ENCODE peak calls at places on chromosomes 2 and 18, in nine cellular contexts. One of them, this sample, is unnamed.

GRCh38 chr2:157438907-157439791 is 4.7 kb downstream of the CYTIP start:
- DNase-seq in NCI-H2081: no peak
- DNase-seq in stimulated activated naive CD4-positive, alpha-beta T cell: no peak
- DNase-seq in mucosa of gallbladder: no peak
- DNase-seq in brain microvascular endothelial cell: no peak
- DNase-seq in kidney tubule cell: peak; percentile 14
- DNase-seq in posterior cingulate gyrus: no peak
- DNase-seq in hypothalamus: no peak
- DNase-seq in iris pigment epithelial cell: no peak
- DNase-seq in this sample: peak; percentile 60

GRCh38 chr2:148896116-148896515 is 21.1 kb downstream of the KIF5C start:
- DNase-seq in NCI-H2081: peak; percentile 16
- DNase-seq in stimulated activated naive CD4-positive, alpha-beta T cell: no peak
- DNase-seq in mucosa of gallbladder: no peak
- DNase-seq in brain microvascular endothelial cell: no peak
- DNase-seq in kidney tubule cell: no peak
- DNase-seq in posterior cingulate gyrus: no peak
- DNase-seq in hypothalamus: no peak
- DNase-seq in iris pigment epithelial cell: no peak
- DNase-seq in this sample: no peak

GRCh38 chr2:5987117-5987787 is 295.1 kb downstream of the SOX11 start:
- DNase-seq in NCI-H2081: no peak
- DNase-seq in stimulated activated naive CD4-positive, alpha-beta T cell: no peak
- DNase-seq in mucosa of gallbladder: no peak
- DNase-seq in brain microvascular endothelial cell: no peak
- DNase-seq in kidney tubule cell: no peak
- DNase-seq in posterior cingulate gyrus: no peak
- DNase-seq in hypothalamus: no peak
- DNase-seq in iris pigment epithelial cell: no peak
- DNase-seq in this sample: no peak

GRCh38 chr2:232588680-232589585 is 38.4 kb downstream of the EIF4E2 start:
- DNase-seq in NCI-H2081: peak; percentile 34
- DNase-seq in stimulated activated naive CD4-positive, alpha-beta T cell: no peak
- DNase-seq in mucosa of gallbladder: peak; percentile 72
- DNase-seq in brain microvascular endothelial cell: peak; percentile 14
- DNase-seq in kidney tubule cell: peak; percentile 78
- DNase-seq in posterior cingulate gyrus: peak; percentile 26
- DNase-seq in hypothalamus: no peak
- DNase-seq in iris pigment epithelial cell: peak; percentile 78
- DNase-seq in this sample: peak; percentile 37

GRCh38 chr2:55718165-55719008 is 24.7 kb upstream of the PNPT1 start:
- DNase-seq in NCI-H2081: peak; percentile 84
- DNase-seq in stimulated activated naive CD4-positive, alpha-beta T cell: no peak
- DNase-seq in mucosa of gallbladder: peak; percentile 60
- DNase-seq in brain microvascular endothelial cell: peak; percentile 73
- DNase-seq in kidney tubule cell: peak; percentile 55
- DNase-seq in posterior cingulate gyrus: peak; percentile 59
- DNase-seq in hypothalamus: peak; percentile 46
- DNase-seq in iris pigment epithelial cell: peak; percentile 73
- DNase-seq in this sample: peak; percentile 64

GRCh38 chr2:223589901-223590300 is 12.3 kb downstream of the SCG2 start:
- DNase-seq in NCI-H2081: no peak
- DNase-seq in stimulated activated naive CD4-positive, alpha-beta T cell: no peak
- DNase-seq in mucosa of gallbladder: no peak
- DNase-seq in brain microvascular endothelial cell: no peak
- DNase-seq in kidney tubule cell: no peak
- DNase-seq in posterior cingulate gyrus: no peak
- DNase-seq in hypothalamus: no peak
- DNase-seq in iris pigment epithelial cell: no peak
- DNase-seq in this sample: no peak

GRCh38 chr18:9175115-9175514 is 38.5 kb downstream of the ANKRD12 start:
- DNase-seq in NCI-H2081: no peak
- DNase-seq in stimulated activated naive CD4-positive, alpha-beta T cell: no peak
- DNase-seq in mucosa of gallbladder: no peak
- DNase-seq in brain microvascular endothelial cell: no peak
- DNase-seq in kidney tubule cell: no peak
- DNase-seq in posterior cingulate gyrus: no peak
- DNase-seq in hypothalamus: no peak
- DNase-seq in iris pigment epithelial cell: no peak
- DNase-seq in this sample: no peak

GRCh38 chr2:102971661-102972060 is 209.8 kb downstream of the TMEM182 start:
- DNase-seq in NCI-H2081: no peak
- DNase-seq in stimulated activated naive CD4-positive, alpha-beta T cell: no peak
- DNase-seq in mucosa of gallbladder: no peak
- DNase-seq in brain microvascular endothelial cell: no peak
- DNase-seq in kidney tubule cell: no peak
- DNase-seq in posterior cingulate gyrus: no peak
- DNase-seq in hypothalamus: no peak
- DNase-seq in iris pigment epithelial cell: no peak
- DNase-seq in this sample: no peak

GRCh38 chr2:3214827-3215404 is 162.7 kb downstream of the EIPR1 start:
- DNase-seq in NCI-H2081: no peak
- DNase-seq in stimulated activated naive CD4-positive, alpha-beta T cell: no peak
- DNase-seq in mucosa of gallbladder: no peak
- DNase-seq in brain microvascular endothelial cell: no peak
- DNase-seq in kidney tubule cell: no peak
- DNase-seq in posterior cingulate gyrus: no peak
- DNase-seq in hypothalamus: no peak
- DNase-seq in iris pigment epithelial cell: no peak
- DNase-seq in this sample: no peak

GRCh38 chr2:97911210-97911921 is 84.4 kb downstream of the TMEM131 start:
- DNase-seq in NCI-H2081: no peak
- DNase-seq in stimulated activated naive CD4-positive, alpha-beta T cell: no peak
- DNase-seq in mucosa of gallbladder: no peak
- DNase-seq in brain microvascular endothelial cell: peak; percentile 25
- DNase-seq in kidney tubule cell: peak; percentile 17
- DNase-seq in posterior cingulate gyrus: no peak
- DNase-seq in hypothalamus: no peak
- DNase-seq in iris pigment epithelial cell: peak; percentile 83
- DNase-seq in this sample: peak; percentile 65

This sample was measured in HCEC 1CT.